ENCODE peak calls at places on chromosome 2, in ten cellular contexts. E, I, C, L, A, U, H, Z, J and R are unnamed samples.
A peak's percentile ranks its signal among the peaks of the same experiment; 100 is the strongest.

GRCh38 chr2:238974061-238974460 is 126.2 kb downstream of the TWIST2 start:
- DNase-seq in Z (no peak), J (no peak), H (no peak), E (no peak), L (no peak), A (no peak), I (no peak), C (peak; percentile 80), U (no peak), R (no peak)

GRCh38 chr2:40625849-40626248 is 174.0 kb upstream of the SLC8A1 start:
- DNase-seq in I (no peak), C (peak; percentile 91), E (peak; percentile 47), Z (no peak), A (no peak), H (no peak), U (no peak), L (no peak), J (no peak), R (no peak)

GRCh38 chr2:9356336-9356735 is 67.0 kb downstream of the ITGB1BP1 start:
- DNase-seq in E (no peak), L (no peak), H (no peak), Z (no peak), J (no peak), U (no peak), A (no peak), I (no peak), C (no peak), R (no peak)

GRCh38 chr2:1964659-1965058 is 220.3 kb upstream of the PXDN start:
- DNase-seq in Z (no peak), H (no peak), C (no peak), U (no peak), E (no peak), L (no peak), A (no peak), J (no peak), I (no peak), R (no peak)

GRCh38 chr2:242031481-242032019 is 162.0 kb downstream of the RTP5 start:
- DNase-seq in Z (no peak), L (no peak), A (no peak), E (peak; percentile 90), C (peak; percentile 93), H (no peak), I (no peak), U (no peak), J (no peak), R (peak; percentile 71)

GRCh38 chr2:233711312-233712008 is 1.2 kb upstream of the UGT1A5 start:
- DNase-seq in Z (peak; percentile 63), H (peak; percentile 90), L (peak; percentile 69), J (peak; percentile 88), E (peak; percentile 41), U (peak; percentile 88), C (peak; percentile 71), I (peak; percentile 86), A (no peak), R (peak; percentile 91)

GRCh38 chr2:20209373-20210109 is 15.4 kb downstream of the SDC1 start:
- DNase-seq in H (peak; percentile 78), I (no peak), C (no peak), A (no peak), U (no peak), E (no peak), L (no peak), Z (no peak), J (no peak), R (no peak)

GRCh38 chr2:113281920-113282746 is 3.4 kb upstream of the PAX8 start:
- DNase-seq in H (no peak), L (no peak), E (peak; percentile 92), Z (no peak), C (no peak), J (no peak), I (no peak), U (no peak), A (no peak), R (no peak)

GRCh38 chr2:133097666-133098065 is 427.7 kb upstream of the LYPD1 start:
- DNase-seq in H (no peak), L (no peak), C (no peak), Z (no peak), J (no peak), I (no peak), E (no peak), A (no peak), U (no peak), R (no peak)

GRCh38 chr2:71851094-71851755 is 296.4 kb downstream of the CYP26B1 start:
- DNase-seq in Z (no peak), H (no peak), A (no peak), I (no peak), J (no peak), L (no peak), C (peak; percentile 14), U (no peak), E (no peak), R (no peak)

GRCh38 chr2:85175369-85176299 is 42.4 kb downstream of the TCF7L1 start:
- DNase-seq in A (no peak), Z (no peak), C (peak; percentile 78), E (peak; percentile 60), L (no peak), U (no peak), J (no peak), I (no peak), H (peak; percentile 64), R (no peak)

GRCh38 chr2:160293401-160293911 is 93.4 kb upstream of the ITGB6 start:
- DNase-seq in A (no peak), J (no peak), H (no peak), Z (no peak), I (no peak), E (no peak), C (peak; percentile 93), L (no peak), U (no peak), R (no peak)

GRCh38 chr2:45611020-45611737 is at the start of gene SRBD1:
- DNase-seq in J (peak; percentile 92), C (peak; percentile 92), A (peak; percentile 61), L (peak; percentile 90), Z (peak; percentile 95), U (peak; percentile 96), I (peak; percentile 97), E (peak; percentile 77), H (peak; percentile 97), R (peak; percentile 96)
- TF ChIP-seq CTCF in J (no peak), C (no peak), A (no peak), L (peak; percentile 9), Z (no peak), U (no peak), I (no peak), E (no peak), H (no peak), R (no peak)

DNA sequence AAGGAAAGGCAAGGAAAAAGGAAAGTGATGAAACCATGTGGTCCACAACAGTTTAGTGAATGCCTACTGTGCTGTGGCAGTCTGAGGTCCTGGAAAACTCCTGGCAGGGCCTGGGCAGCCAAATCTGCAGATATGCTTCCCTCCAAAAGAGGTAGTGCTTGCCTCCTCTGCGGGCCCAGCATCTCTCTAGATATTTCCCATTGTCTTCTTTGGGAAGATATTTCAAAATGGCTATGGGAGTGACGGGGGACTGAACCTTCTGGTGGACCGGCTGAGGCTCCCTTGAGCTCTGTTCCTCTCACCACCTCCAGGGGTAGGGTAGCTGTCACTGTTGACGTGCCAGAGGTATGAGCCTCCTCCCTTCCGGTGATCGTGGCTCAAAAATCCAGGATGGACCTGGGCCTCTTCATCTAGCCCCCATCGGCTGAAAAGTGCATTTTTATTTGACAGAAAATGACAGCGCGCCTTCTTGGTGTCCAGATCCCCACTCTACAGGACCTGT is 9.2 kb upstream of the PAX3 start:
- DNase-seq in A (no peak), C (no peak), E (no peak), U (no peak), H (no peak), J (no peak), L (no peak), Z (no peak), I (no peak), R (no peak)
- TF ChIP-seq CTCF in A (no peak), C (no peak), E (no peak), U (no peak), H (no peak), J (no peak), L (no peak), Z (no peak), I (no peak), R (no peak)

GRCh38 chr2:172635548-172635947 is 79.7 kb downstream of the PDK1 start:
- DNase-seq in U (no peak), L (no peak), E (no peak), Z (no peak), I (no peak), H (no peak), A (no peak), C (no peak), J (no peak), R (no peak)

GRCh38 chr2:172640389-172640788 is 84.5 kb downstream of the PDK1 start:
- DNase-seq in J (no peak), E (no peak), I (no peak), L (no peak), Z (no peak), A (no peak), C (peak; percentile 56), H (no peak), U (no peak), R (no peak)

GRCh38 chr2:172643142-172643541 is 87.3 kb downstream of the PDK1 start:
- DNase-seq in Z (no peak), A (no peak), H (no peak), I (no peak), L (no peak), C (peak; percentile 93), E (no peak), U (no peak), J (no peak), R (no peak)

GRCh38 chr2:172642301-172643020 is 86.6 kb downstream of the PDK1 start:
- DNase-seq in A (no peak), J (no peak), L (no peak), I (no peak), C (no peak), H (no peak), U (no peak), E (no peak), Z (no peak), R (no peak)

DNA sequence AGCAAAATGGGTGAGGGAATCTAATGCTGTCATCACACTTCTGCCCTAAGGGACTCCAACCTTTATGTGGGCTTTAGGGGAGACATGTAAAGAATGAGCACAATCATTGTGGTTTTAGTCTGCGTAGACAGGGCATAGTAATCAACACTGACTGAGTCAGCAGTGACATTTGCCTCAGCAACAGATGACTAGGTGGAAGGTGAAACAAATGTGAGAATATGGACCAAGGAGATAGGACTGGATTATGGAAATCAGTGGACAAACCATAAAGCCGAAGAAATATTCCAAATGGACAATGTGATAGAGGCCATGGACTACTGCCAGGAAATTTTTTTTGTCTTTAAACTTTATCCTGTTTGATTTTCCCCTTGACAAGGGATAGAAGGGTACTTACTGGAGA is 83.9 kb downstream of the PDK1 start:
- DNase-seq in C (peak; percentile 99), E (peak; percentile 71), Z (no peak), L (no peak), U (no peak), A (no peak), H (no peak), J (no peak), I (no peak), R (no peak)
- TF ChIP-seq CTCF in C (no peak), E (no peak), Z (no peak), L (no peak), U (no peak), A (no peak), H (no peak), J (no peak), I (no peak), R (no peak)

GRCh38 chr2:56191617-56192016 is 7.8 kb downstream of the CCDC85A start:
- DNase-seq in C (peak; percentile 72), H (no peak), J (no peak), L (no peak), I (no peak), A (no peak), U (no peak), E (peak; percentile 33), Z (no peak), R (no peak)
- TF ChIP-seq CTCF in C (peak; percentile 80), H (peak; percentile 56), J (peak; percentile 62), L (peak; percentile 27), I (peak; percentile 11), A (peak; percentile 9), U (no peak), E (peak; percentile 84), Z (peak; percentile 23), R (peak; percentile 69)